ENCODE peak calls at places on chromosomes 13 and 19, in seven cellular contexts. W, A, I, K, O, N and T are unnamed samples.

GRCh38 chr19:6215701-6216235 is 64.0 kb downstream of the MLLT1 start:
- DNase-seq in I (no peak), A (no peak), K (no peak), N (peak), O (no peak), W (no peak), T (no peak)

GRCh38 chr19:48480476-48481190 is 11.5 kb downstream of the CYTH2 start:
- DNase-seq in I (no peak), O (no peak), A (no peak), K (peak), N (peak), W (peak), T (no peak)

GRCh38 chr13:47241446-47241845 is 344.6 kb upstream of the HTR2A start:
- DNase-seq in N (peak), I (no peak), K (no peak), O (no peak), W (no peak), A (no peak), T (no peak)

GRCh38 chr19:16930753-16931152 is 42.0 kb downstream of the F2RL3 start:
- DNase-seq in N (no peak), K (no peak), W (no peak), A (no peak), O (no peak), I (no peak), T (no peak)

GRCh38 chr13:33178197-33178699 is 107.3 kb downstream of the STARD13 start:
- DNase-seq in W (no peak), O (no peak), N (no peak), K (no peak), A (no peak), I (no peak), T (no peak)

GRCh38 chr13:41935501-41935900 is 25.4 kb downstream of the VWA8 start:
- DNase-seq in O (no peak), N (no peak), I (no peak), W (no peak), K (no peak), A (no peak), T (no peak)

GRCh38 chr13:45951724-45952123 is 100.2 kb upstream of the SIAH3 start:
- DNase-seq in W (no peak), N (no peak), A (no peak), I (peak), O (no peak), K (no peak), T (no peak)

GRCh38 chr13:30832845-30833332 is 73.2 kb upstream of the MEDAG start:
- DNase-seq in K (peak), I (no peak), O (no peak), W (no peak), N (peak), A (peak), T (peak)

GRCh38 chr13:111288276-111288675 is 32.2 kb upstream of the TEX29 start:
- DNase-seq in A (no peak), I (no peak), W (no peak), K (no peak), O (no peak), N (no peak), T (no peak)

GRCh38 chr19:46344363-46344762 is 2.5 kb upstream of the PPP5C start:
- DNase-seq in W (no peak), I (no peak), O (no peak), N (no peak), A (no peak), K (no peak), T (no peak)

GRCh38 chr19:2652504-2653099 is 49.9 kb downstream of the GNG7 start:
- DNase-seq in A (no peak), O (no peak), K (no peak), W (no peak), N (no peak), I (no peak), T (no peak)

GRCh38 chr13:94660695-94661324 is 51.5 kb downstream of the SOX21 start:
- DNase-seq in A (no peak), I (no peak), W (no peak), N (no peak), K (no peak), O (peak), T (no peak)

GRCh38 chr19:36100476-36100875 is 10.5 kb upstream of the OVOL3 start:
- DNase-seq in K (no peak), N (peak), A (no peak), I (no peak), O (no peak), W (no peak), T (no peak)

GRCh38 chr19:2254052-2254872 is 2.0 kb downstream of the JSRP1 start:
- DNase-seq in I (no peak), O (no peak), K (no peak), W (no peak), N (no peak), A (no peak), T (no peak)

GRCh38 chr13:110546933-110547332 is 14.6 kb downstream of the RAB20 start:
- DNase-seq in I (peak), W (no peak), A (no peak), N (peak), O (no peak), K (no peak), T (peak)

GRCh38 chr19:55484571-55485438 is at the start of gene NAT14:
- DNase-seq in O (peak), W (peak), N (peak), I (no peak), A (peak), K (peak), T (no peak)

GRCh38 chr13:83048419-83048818 is 833.9 kb downstream of the SLITRK1 start:
- DNase-seq in A (no peak), K (no peak), O (no peak), N (no peak), W (no peak), I (no peak), T (no peak)

GRCh38 chr13:33611016-33611805 is 206.7 kb upstream of the RFC3 start:
- DNase-seq in I (peak), O (peak), W (peak), K (no peak), A (no peak), N (peak), T (peak)

GRCh38 chr13:69980799-69981198 is 126.8 kb upstream of the ATXN8OS start:
- DNase-seq in K (no peak), O (no peak), A (no peak), N (no peak), I (no peak), W (no peak), T (no peak)

GRCh38 chr19:1855828-1856255 is 7.5 kb downstream of the KLF16 start:
- DNase-seq in K (no peak), O (no peak), N (no peak), A (no peak), W (no peak), I (no peak), T (no peak)

GRCh38 chr19:9296336-9296735 is 13.3 kb downstream of the ZNF699 start:
- DNase-seq in W (no peak), O (no peak), I (no peak), A (no peak), K (no peak), N (no peak), T (no peak)

GRCh38 chr19:1206733-1207301 is 1.2 kb downstream of the STK11 start:
- DNase-seq in A (no peak), W (no peak), O (no peak), I (no peak), N (no peak), K (no peak), T (no peak)

GRCh38 chr19:18156841-18157464 is 4.0 kb downstream of the PIK3R2 start:
- DNase-seq in K (no peak), W (peak), N (peak), A (no peak), I (peak), O (no peak), T (peak)

GRCh38 chr19:34732548-34733255 is 1.3 kb upstream of the ZNF181 start:
- DNase-seq in N (no peak), O (no peak), A (peak), W (no peak), I (no peak), K (no peak), T (no peak)

GRCh38 chr13:98014766-98015165 is 61.3 kb downstream of the IPO5 start:
- DNase-seq in A (no peak), I (peak), O (no peak), N (no peak), K (no peak), W (no peak), T (no peak)

GRCh38 chr13:59477011-59477410 is 686.7 kb downstream of the DIAPH3 start:
- DNase-seq in K (no peak), O (no peak), W (no peak), I (no peak), N (no peak), A (no peak), T (no peak)

GRCh38 chr19:44607917-44608316 is 5.4 kb upstream of the IGSF23 start:
- DNase-seq in W (no peak), N (no peak), K (no peak), I (no peak), A (no peak), O (no peak), T (no peak)

GRCh38 chr19:23698711-23699520 is 11.9 kb upstream of the ZNF675 start:
- DNase-seq in W (no peak), K (no peak), N (no peak), I (no peak), O (no peak), A (no peak), T (no peak)

GRCh38 chr13:106802917-106803316 is 235.0 kb upstream of the ARGLU1 start:
- DNase-seq in W (no peak), I (no peak), O (no peak), A (no peak), K (no peak), N (no peak), T (no peak)

GRCh38 chr13:91652389-91652788 is 254.0 kb downstream of the GPC5 start:
- DNase-seq in A (no peak), K (no peak), O (no peak), N (no peak), I (peak), W (no peak), T (no peak)

GRCh38 chr19:46486358-46486757 is 9.3 kb downstream of the PNMA8B start:
- DNase-seq in K (no peak), A (no peak), O (no peak), I (no peak), N (no peak), W (no peak), T (no peak)

GRCh38 chr19:34851277-34851804 is 75.4 kb upstream of the ZNF30 start:
- DNase-seq in I (no peak), O (no peak), A (no peak), W (no peak), N (no peak), K (no peak), T (no peak)

GRCh38 chr13:73338389-73338788 is 279.6 kb downstream of the KLF5 start:
- DNase-seq in I (peak), W (no peak), A (no peak), N (no peak), K (no peak), O (no peak), T (no peak)

GRCh38 chr13:51286135-51287002 is 53.1 kb upstream of the SERPINE3 start:
- DNase-seq in A (peak), I (no peak), W (peak), K (peak), N (peak), O (peak), T (peak)